ENCODE peak calls at places on chromosomes 7 and 10, in seven cellular contexts. W is fibroblast of mammary gland, D is transverse colon, C is NCI-H2081, A is non-pigmented ciliary epithelial cell, V is NCI-H1092 treated with DMSO at 0.1 percent for 48 hours, I is A549. Q is an unnamed sample.

GRCh38 chr10:31679931-31680330 is 248.7 kb downstream of the ARHGAP12 start:
- DNase-seq in W (peak; percentile 59), D (no peak), C (no peak), A (no peak), V (no peak), I (no peak), Q (no peak)

GRCh38 chr10:7551289-7551688 is 115.5 kb downstream of the ITIH5 start:
- DNase-seq in W (no peak), D (no peak), C (no peak), A (no peak), V (no peak), I (no peak), Q (no peak)

GRCh38 chr7:156560075-156560474 is 80.5 kb upstream of the RNF32 start:
- DNase-seq in W (no peak), D (no peak), C (no peak), A (no peak), V (no peak), I (peak; percentile 38), Q (no peak)

GRCh38 chr10:51389415-51390342 is 309.7 kb downstream of the CSTF2T start:
- DNase-seq in W (peak; percentile 98), D (peak; percentile 74), C (peak; percentile 9), A (peak; percentile 91), V (peak; percentile 3), I (no peak), Q (peak; percentile 44)

GRCh38 chr7:50558380-50559051 is 6.7 kb downstream of the DDC start:
- DNase-seq in W (no peak), D (no peak), C (peak; percentile 83), A (no peak), V (peak; percentile 99), I (no peak), Q (no peak)

GRCh38 chr10:101574354-101574753 is 13.7 kb downstream of the POLL start:
- DNase-seq in W (no peak), D (no peak), C (no peak), A (no peak), V (no peak), I (no peak), Q (no peak)

GRCh38 chr7:127226685-127227374 is 25.9 kb downstream of the GRM8 start:
- DNase-seq in W (no peak), D (no peak), C (no peak), A (no peak), V (no peak), I (no peak), Q (no peak)

GRCh38 chr7:82044497-82045080 is 274.7 kb upstream of the HGF start:
- DNase-seq in W (peak; percentile 69), D (peak; percentile 14), C (peak; percentile 77), A (no peak), V (peak; percentile 70), I (no peak), Q (peak; percentile 40)

GRCh38 chr7:101563198-101563901 is 65.7 kb downstream of the MYL10 start:
- DNase-seq in W (no peak), D (peak; percentile 6), C (no peak), A (no peak), V (no peak), I (no peak), Q (no peak)

GRCh38 chr10:131199646-131200045 is 111.9 kb downstream of the TCERG1L start:
- DNase-seq in W (no peak), D (no peak), C (no peak), A (no peak), V (no peak), I (no peak), Q (no peak)

GRCh38 chr10:97332586-97333350 is 1.8 kb downstream of the FRAT2 start:
- DNase-seq in W (peak; percentile 90), D (peak; percentile 59), C (peak; percentile 37), A (peak; percentile 36), V (no peak), I (no peak), Q (peak; percentile 33)

GRCh38 chr10:127426746-127427145 is 122.4 kb upstream of the NPS start:
- DNase-seq in W (peak; percentile 18), D (no peak), C (no peak), A (no peak), V (no peak), I (no peak), Q (no peak)

GRCh38 chr10:52772623-52773022 is at the start of gene MBL2:
- DNase-seq in W (no peak), D (no peak), C (no peak), A (no peak), V (no peak), I (no peak), Q (no peak)

GRCh38 chr10:112842832-112843360 is 107.2 kb upstream of the TCF7L2 start:
- DNase-seq in W (peak; percentile 37), D (no peak), C (no peak), A (no peak), V (no peak), I (no peak), Q (no peak)

GRCh38 chr7:128932862-128933821 is 4.6 kb upstream of the IRF5 start:
- DNase-seq in W (peak; percentile 8), D (peak; percentile 58), C (no peak), A (no peak), V (no peak), I (no peak), Q (no peak)

GRCh38 chr10:46264737-46265368 is 21.9 kb upstream of the ANTXRL start:
- DNase-seq in W (no peak), D (no peak), C (no peak), A (no peak), V (no peak), I (no peak), Q (no peak)

GRCh38 chr10:99854860-99855259 is 72.4 kb downstream of the ABCC2 start:
- DNase-seq in W (peak; percentile 80), D (no peak), C (no peak), A (no peak), V (peak; percentile 8), I (peak; percentile 41), Q (no peak)

GRCh38 chr10:93189959-93190358 is 116.3 kb downstream of the CYP26A1 start:
- DNase-seq in W (no peak), D (no peak), C (no peak), A (no peak), V (no peak), I (no peak), Q (no peak)

GRCh38 chr7:72334733-72335132 is 77.4 kb downstream of the CALN1 start:
- DNase-seq in W (no peak), D (no peak), C (no peak), A (no peak), V (no peak), I (no peak), Q (no peak)

GRCh38 chr10:60646966-60647796 is 131.1 kb upstream of the CDK1 start:
- DNase-seq in W (peak; percentile 68), D (peak; percentile 22), C (peak; percentile 55), A (peak; percentile 23), V (peak; percentile 52), I (peak; percentile 16), Q (peak; percentile 58)

GRCh38 chr10:97759981-97760345 is 11.8 kb downstream of the SFRP5 start:
- DNase-seq in W (no peak), D (no peak), C (no peak), A (no peak), V (no peak), I (no peak), Q (no peak)

GRCh38 chr10:131201741-131202515 is 109.6 kb downstream of the TCERG1L start:
- DNase-seq in W (no peak), D (no peak), C (no peak), A (no peak), V (no peak), I (no peak), Q (no peak)

GRCh38 chr7:24783731-24784130 is 26.5 kb upstream of the GSDME start:
- DNase-seq in W (no peak), D (no peak), C (no peak), A (no peak), V (no peak), I (no peak), Q (no peak)

GRCh38 chr10:97666992-97667391 is 20.0 kb downstream of the AVPI1 start:
- DNase-seq in W (no peak), D (no peak), C (no peak), A (no peak), V (no peak), I (no peak), Q (no peak)

GRCh38 chr10:129033790-129034272 is 433.2 kb upstream of the MGMT start:
- DNase-seq in W (no peak), D (no peak), C (no peak), A (no peak), V (no peak), I (no peak), Q (peak; percentile 39)

GRCh38 chr7:90540406-90540805 is 55.7 kb upstream of the CDK14 start:
- DNase-seq in W (no peak), D (peak; percentile 56), C (no peak), A (no peak), V (no peak), I (no peak), Q (no peak)

Q was measured in neuronal stem cell.